ENCODE peak calls at places on chromosomes 13 and 19, in four cellular contexts. A, D, T and Y are unnamed samples. For H3K4me1 and H3K36me3, the result is how much of the 10 kb centered on the place peaks cover.

GRCh38 chr19:51116736-51117135 is 8.0 kb upstream of the SIGLEC9 start:
- DNase-seq in T (no peak), D (no peak), A (no peak), Y (no peak)

GRCh38 chr13:72141845-72142470 is 275.0 kb upstream of the DACH1 start:
- DNase-seq in A (peak), D (no peak), T (no peak), Y (no peak)

GRCh38 chr13:29994911-29995601 is 144.6 kb upstream of the UBL3 start:
- DNase-seq in A (no peak), T (no peak), D (no peak), Y (no peak)

GRCh38 chr13:30870049-30870884 is 35.8 kb upstream of the MEDAG start:
- DNase-seq in T (peak), D (peak), A (peak), Y (peak)

GRCh38 chr13:112097770-112098169 is 30.8 kb downstream of the SOX1 start:
- DNase-seq in D (no peak), A (no peak), T (peak), Y (no peak)

GRCh38 chr13:74325106-74325505 is 190.9 kb upstream of the KLF12 start:
- DNase-seq in D (no peak), A (peak), T (no peak), Y (no peak)

GRCh38 chr13:46554971-46555370 is 2.0 kb downstream of the LRCH1 start:
- DNase-seq in D (no peak), A (peak), T (no peak), Y (no peak)

GRCh38 chr13:44465318-44465717 is 91.7 kb downstream of the SERP2 start:
- DNase-seq in D (no peak), T (no peak), A (peak), Y (no peak)

GRCh38 chr19:28920269-28921066 is 292.5 kb downstream of the UQCRFS1 start:
- DNase-seq in D (no peak), T (peak), A (no peak), Y (no peak)

GRCh38 chr19:5832527-5833216 is 6.8 kb downstream of the FUT6 start:
- DNase-seq in T (no peak), D (no peak), A (no peak), Y (no peak)

GRCh38 chr19:29259153-29259552 is 46.2 kb upstream of the UQCRFS1 start:
- DNase-seq in T (no peak), D (peak), A (no peak), Y (no peak)

GRCh38 chr13:52455677-52456041 is 381 bp downstream of the CKAP2 start:
- DNase-seq in T (peak), A (peak), D (peak), Y (peak)

GRCh38 chr13:107364658-107365057 is 796.7 kb upstream of the ARGLU1 start:
- DNase-seq in T (no peak), D (no peak), A (no peak), Y (no peak)

GRCh38 chr19:56105090-56105701 is 15.9 kb downstream of the ZNF787 start:
- DNase-seq in D (no peak), A (peak), T (peak), Y (peak)

GRCh38 chr13:91729859-91730258 is 331.4 kb downstream of the GPC5 start:
- DNase-seq in A (no peak), T (no peak), D (no peak), Y (no peak)

GRCh38 chr19:1817553-1818179 is 5.6 kb upstream of the ATP8B3 start:
- DNase-seq in D (no peak), T (no peak), A (no peak), Y (no peak)

GRCh38 chr13:42272115-42272756 is at the start of gene AKAP11:
- DNase-seq in A (peak), T (peak), D (no peak), Y (peak)

GRCh38 chr13:26967119-26968038 is 204.2 kb downstream of the USP12 start:
- DNase-seq in T (no peak), A (no peak), D (no peak), Y (no peak)

GRCh38 chr13:114194853-114195252 is 15.8 kb downstream of the CFAP97D2 start:
- DNase-seq in A (no peak), T (no peak), D (no peak), Y (no peak)

GRCh38 chr13:25170554-25171107 is 1.5 kb downstream of the AMER2 start:
- DNase-seq in T (peak), D (no peak), A (no peak), Y (no peak)

GRCh38 chr13:91767681-91768080 is 369.3 kb downstream of the GPC5 start:
- DNase-seq in D (no peak), A (no peak), T (no peak), Y (no peak)

GRCh38 chr13:100434010-100434763 is 154.4 kb downstream of the GGACT start:
- DNase-seq in A (peak), T (no peak), D (no peak), Y (no peak)

GRCh38 chr19:19417618-19418270 is 12.3 kb downstream of the GATAD2A start:
- DNase-seq in T (no peak), D (no peak), A (no peak), Y (no peak)
- H3K4me1 ChIP-seq in T (under half), D (under half), A (under half), Y (under half)

GRCh38 chr19:15893498-15893897 is 4.4 kb downstream of the CYP4F2 start:
- DNase-seq in D (no peak), T (no peak), A (no peak), Y (no peak)
- H3K36me3 ChIP-seq in D (under half), T (under half), A (under half), Y (under half)

GRCh38 chr19:39982883-39983282 is 11.9 kb downstream of the PSMC4 start:
- DNase-seq in A (no peak), T (no peak), D (no peak), Y (no peak)

GRCh38 chr19:39987596-39987995 is 9.3 kb upstream of the ZNF546 start:
- DNase-seq in A (no peak), D (no peak), T (no peak), Y (no peak)

GRCh38 chr19:39987167-39987566 is 9.7 kb upstream of the ZNF546 start:
- DNase-seq in T (no peak), D (no peak), A (no peak), Y (no peak)

GRCh38 chr19:39986643-39987042 is 10.2 kb upstream of the ZNF546 start:
- DNase-seq in D (no peak), A (no peak), T (no peak), Y (no peak)

DNA sequence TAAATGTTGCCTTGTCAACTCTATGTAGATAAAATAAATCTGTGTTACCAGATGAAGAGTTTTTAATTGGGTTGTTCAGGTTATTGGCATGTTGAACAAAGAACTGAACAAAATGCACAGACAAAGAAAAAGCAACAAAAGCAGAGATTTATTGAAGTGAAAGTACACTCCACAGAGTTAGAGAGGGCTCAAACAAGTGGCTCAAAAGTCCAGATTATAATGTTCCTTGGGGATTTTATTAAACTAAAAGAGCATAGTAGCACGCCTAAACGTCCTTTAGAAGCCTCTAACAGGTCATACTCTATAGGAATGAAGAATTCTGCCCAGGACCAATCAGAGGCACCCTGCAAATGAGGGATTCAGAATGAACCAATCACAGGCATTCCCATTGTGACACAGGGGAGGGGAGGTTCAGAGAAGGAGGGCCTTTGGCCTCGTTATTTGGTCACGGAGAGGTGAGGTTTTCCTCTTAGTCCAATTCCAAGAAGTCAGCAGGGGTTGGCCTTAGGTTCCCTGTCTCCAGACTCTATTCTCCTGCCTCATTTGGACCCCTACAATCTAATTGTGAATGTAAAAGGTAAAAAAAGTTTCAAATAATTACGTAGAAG is 12.8 kb downstream of the PSMC4 start:
- DNase-seq in A (no peak), D (peak), T (no peak), Y (no peak)
- H3K4me1 ChIP-seq in A (under half), D (under half), T (under half), Y (under half)

GRCh38 chr13:110638253-110638652 is 22.9 kb downstream of the NAXD start:
- DNase-seq in T (no peak), D (no peak), A (no peak), Y (no peak)

GRCh38 chr13:110637275-110637674 is 21.9 kb downstream of the NAXD start:
- DNase-seq in D (no peak), A (no peak), T (peak), Y (no peak)

GRCh38 chr13:110636701-110637201 is 21.4 kb downstream of the NAXD start:
- DNase-seq in D (no peak), T (no peak), A (no peak), Y (no peak)

GRCh38 chr13:110638814-110639806 is 23.8 kb downstream of the NAXD start:
- DNase-seq in T (peak), A (no peak), D (no peak), Y (no peak)

DNA sequence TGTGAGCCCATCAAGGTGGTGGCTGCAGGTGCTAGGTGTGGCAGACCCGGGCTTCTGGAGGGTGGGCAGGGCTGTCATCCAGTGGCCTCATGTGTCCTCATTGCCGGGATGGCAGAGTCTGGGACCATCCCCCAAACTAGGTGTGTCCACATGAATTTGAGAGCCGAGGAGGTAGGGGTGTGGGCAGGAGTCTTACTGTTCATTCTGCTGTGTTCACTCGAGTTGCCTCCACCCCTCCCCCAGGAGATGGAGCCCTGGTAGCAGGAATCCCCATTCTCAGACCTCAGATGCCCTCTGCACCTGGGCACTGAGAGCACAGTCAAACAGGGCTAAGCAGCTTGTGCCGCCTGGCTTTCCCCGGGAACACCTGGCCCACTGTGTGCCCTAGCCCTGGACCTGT is 22.4 kb downstream of the NAXD start:
- DNase-seq in D (no peak), A (no peak), T (no peak), Y (no peak)
- H3K36me3 ChIP-seq in D (half or more), A (under half), T (under half), Y (under half)

DNA sequence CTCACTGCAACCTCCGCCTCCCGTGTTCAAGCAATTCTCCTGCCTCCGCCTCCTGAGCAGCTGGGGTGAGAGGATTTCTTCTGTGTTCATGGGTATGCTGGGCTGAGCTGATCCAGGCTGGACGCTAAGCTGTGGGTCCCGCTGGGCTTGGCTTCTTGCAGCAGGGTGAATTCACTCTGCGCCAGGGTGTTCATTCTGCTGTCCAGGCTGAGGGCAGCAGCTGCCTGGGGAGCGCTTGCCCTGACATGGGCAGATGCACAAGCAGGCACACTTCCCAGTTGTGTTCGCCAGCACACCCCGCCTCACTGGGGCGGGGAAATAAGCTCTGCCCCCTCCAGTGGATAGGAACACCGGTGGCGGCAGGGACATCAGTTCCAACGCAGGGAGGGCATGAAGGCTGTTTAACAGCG is 7.3 kb upstream of the INAFM1 start:
- DNase-seq in T (no peak), A (no peak), D (no peak), Y (peak)
- H3K4me1 ChIP-seq in T (under half), A (under half), D (under half), Y (under half)